ENCODE peak calls at places on chromosomes 12 and 14, in four cellular contexts. Z is GM12891, L is HepG2, C is GM12878. U is an unnamed sample.

GRCh38 chr14:59107819-59108218 is 80.6 kb upstream of the DAAM1 start:
- DNase-seq in Z (no peak), L (no peak), C (no peak), U (no peak)

GRCh38 chr14:68593806-68594536 is 198.9 kb downstream of the ZFP36L1 start:
- DNase-seq in Z (no peak), L (peak), C (no peak), U (no peak)

GRCh38 chr12:61993734-61994345 is 266.4 kb upstream of the USP15 start:
- DNase-seq in Z (no peak), L (peak), C (no peak), U (no peak)

GRCh38 chr12:55937956-55938355 is 7.0 kb downstream of the DGKA start:
- DNase-seq in Z (no peak), L (no peak), C (no peak), U (no peak)

GRCh38 chr14:91349481-91350074 is 68.0 kb downstream of the CCDC88C start:
- DNase-seq in Z (no peak), L (no peak), C (peak), U (no peak)

GRCh38 chr14:51117579-51117978 is 22.7 kb upstream of the TRIM9 start:
- DNase-seq in Z (no peak), L (no peak), C (no peak), U (no peak)

GRCh38 chr14:68569546-68569908 is 223.3 kb downstream of the ZFP36L1 start:
- DNase-seq in Z (no peak), L (no peak), C (no peak), U (no peak)

GRCh38 chr14:61099221-61099835 is 118.3 kb downstream of the SLC38A6 start:
- DNase-seq in Z (no peak), L (no peak), C (no peak), U (no peak)

GRCh38 chr14:85580536-85581165 is 50.7 kb downstream of the FLRT2 start:
- DNase-seq in Z (no peak), L (no peak), C (no peak), U (no peak)

GRCh38 chr12:121791671-121792496 is 1.6 kb downstream of the RHOF start:
- DNase-seq in Z (no peak), L (peak), C (no peak), U (no peak)

DNA sequence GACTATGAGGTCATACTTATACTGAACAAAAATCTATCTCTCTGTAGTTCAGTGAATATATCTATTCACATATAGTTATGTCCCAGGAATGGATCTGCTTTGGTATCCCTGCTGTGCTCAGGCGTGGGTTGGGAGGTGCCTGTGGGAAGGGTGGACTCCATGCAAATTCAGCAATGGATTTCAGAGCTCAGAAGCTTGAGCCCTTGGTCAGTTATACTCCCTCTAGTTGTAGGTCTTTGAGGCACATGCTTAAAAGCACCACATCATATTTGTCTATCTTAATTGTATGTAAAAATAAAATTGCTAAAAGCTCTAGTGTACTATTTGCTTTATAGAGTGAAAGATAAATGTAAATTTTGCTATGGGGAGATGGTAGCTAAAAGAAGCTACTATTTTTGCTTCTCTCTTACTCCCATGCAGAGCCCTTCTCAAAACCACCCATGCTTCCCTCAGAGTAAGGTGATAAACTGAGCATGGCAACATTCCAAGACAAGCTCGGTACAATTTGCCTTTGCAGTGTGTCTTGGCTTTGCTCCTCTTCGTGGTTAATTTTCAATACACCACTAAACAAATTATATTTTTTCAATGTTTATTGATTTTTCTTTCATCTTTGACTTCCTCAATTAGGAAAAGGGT is 54.9 kb downstream of the SLC16A7 start:
- DNase-seq in Z (no peak), L (no peak), C (no peak), U (no peak)
- TF ChIP-seq TAF1 in Z (no peak), L (no peak), C (no peak), U (no peak)

GRCh38 chr12:96421014-96421413 is 20.8 kb upstream of the CDK17 start:
- DNase-seq in Z (no peak), L (no peak), C (no peak), U (no peak)

GRCh38 chr12:96420255-96420930 is 20.2 kb upstream of the CDK17 start:
- DNase-seq in Z (no peak), L (no peak), C (no peak), U (no peak)

GRCh38 chr12:96422192-96422591 is 22.0 kb upstream of the CDK17 start:
- DNase-seq in Z (no peak), L (no peak), C (no peak), U (no peak)

GRCh38 chr12:96416033-96416790 is 16.0 kb upstream of the CDK17 start:
- DNase-seq in Z (no peak), L (peak), C (no peak), U (no peak)

DNA sequence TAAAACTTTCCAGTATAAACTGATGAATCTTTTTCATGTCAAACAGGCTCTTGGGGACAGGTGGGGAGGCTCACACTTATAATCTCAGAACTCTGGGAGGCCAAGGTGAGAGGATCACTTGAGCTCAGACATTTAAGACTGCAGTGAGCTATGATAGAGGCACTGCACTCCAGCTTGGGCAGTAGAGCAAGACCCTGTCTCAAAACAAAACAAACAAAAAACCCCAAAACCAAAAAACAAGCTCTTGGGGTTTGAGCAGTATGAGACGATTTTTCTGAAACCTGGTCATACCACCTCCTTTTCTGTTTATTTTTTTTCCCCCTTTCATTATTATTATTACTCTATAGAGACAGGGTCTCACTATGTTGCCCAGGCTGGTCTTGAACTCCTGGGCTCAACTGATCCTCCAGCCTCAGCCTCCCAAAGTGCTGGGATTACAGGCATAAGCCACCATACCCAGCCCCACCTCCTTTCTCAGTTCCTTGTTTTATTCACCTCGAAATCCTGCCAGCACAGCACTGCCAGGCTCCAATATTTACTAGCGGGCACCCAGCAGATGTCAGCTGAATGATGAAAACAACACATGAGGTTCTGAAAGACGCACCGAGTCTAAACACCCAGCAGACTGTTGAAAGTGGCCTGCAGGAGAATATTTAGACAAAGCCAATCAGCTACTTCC is 19.5 kb upstream of the CDK17 start:
- DNase-seq in Z (no peak), L (no peak), C (peak), U (no peak)
- TF ChIP-seq POLR2A in Z (no peak), L (no peak), C (no peak), U (no peak)

GRCh38 chr12:53994268-53994690 is 5.7 kb upstream of the HOXC9 start:
- DNase-seq in Z (no peak), L (peak), C (no peak), U (no peak)

GRCh38 chr12:53994691-53995310 is 5.2 kb upstream of the HOXC9 start:
- DNase-seq in Z (no peak), L (no peak), C (no peak), U (no peak)

GRCh38 chr12:53996188-53996885 is 3.6 kb upstream of the HOXC9 start:
- DNase-seq in Z (no peak), L (no peak), C (no peak), U (no peak)

GRCh38 chr12:53996886-53997217 is 3.1 kb upstream of the HOXC9 start:
- DNase-seq in Z (no peak), L (no peak), C (no peak), U (no peak)

DNA sequence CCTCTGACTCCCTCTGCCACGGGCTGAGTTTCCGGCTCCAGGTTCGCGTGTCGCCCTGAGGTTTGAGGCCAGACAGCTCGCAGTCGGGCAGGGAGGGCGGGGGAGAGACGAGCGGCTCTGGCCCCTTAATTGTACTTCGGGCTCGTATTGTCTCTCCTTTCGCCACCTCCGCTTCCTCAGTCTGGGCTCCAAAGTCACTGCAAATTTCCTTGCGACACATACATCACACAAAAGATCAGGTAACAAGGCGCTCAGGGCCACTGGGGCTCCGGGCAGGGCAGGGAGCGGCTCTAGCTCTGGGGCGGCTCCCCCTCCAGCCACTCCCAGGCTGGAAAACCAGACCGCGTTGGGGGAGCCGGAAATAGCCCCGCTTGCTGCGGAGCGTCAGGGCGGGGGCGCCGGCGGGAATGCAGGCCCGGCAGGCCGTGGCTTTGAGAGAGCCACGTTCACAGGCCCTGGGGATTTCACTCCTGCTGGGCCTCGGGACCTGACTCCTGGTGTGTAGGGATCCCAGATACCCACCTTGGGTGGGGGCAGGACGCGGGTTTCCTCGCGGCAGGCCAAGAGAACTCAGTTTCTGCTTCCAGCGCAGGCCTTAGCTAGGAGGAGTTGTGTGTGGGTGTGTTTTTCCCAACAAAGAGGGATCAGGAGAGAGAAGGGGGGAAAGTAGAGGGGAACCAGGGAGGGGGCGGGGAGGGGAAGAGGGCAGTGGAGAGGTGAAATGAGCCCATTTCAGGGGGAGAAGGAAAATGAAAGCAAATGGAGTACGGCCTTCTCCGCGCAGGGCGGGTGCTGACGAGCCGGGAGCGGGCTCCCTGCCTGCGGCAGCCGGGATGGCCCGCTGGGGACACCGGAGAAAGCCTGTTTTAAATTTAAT is 4.4 kb upstream of the HOXC9 start:
- DNase-seq in Z (no peak), L (no peak), C (no peak), U (no peak)
- TF ChIP-seq POLR2AphosphoS5 in Z (no peak), L (no peak), C (no peak), U (no peak)

GRCh38 chr12:113162102-113163029 is 12.8 kb downstream of the CFAP73 start:
- DNase-seq in Z (no peak), L (no peak), C (no peak), U (no peak)
- TF ChIP-seq TAF1 in Z (no peak), L (no peak), C (no peak), U (no peak)

GRCh38 chr12:57524814-57525614 is 2.4 kb downstream of the MBD6 start:
- DNase-seq in Z (no peak), L (no peak), C (no peak), U (no peak)

GRCh38 chr12:57525615-57526383 is 3.2 kb downstream of the MBD6 start:
- DNase-seq in Z (no peak), L (no peak), C (no peak), U (no peak)

GRCh38 chr12:57522019-57522886 is at the start of gene MBD6:
- DNase-seq in Z (peak), L (peak), C (peak), U (peak)

GRCh38 chr12:57522887-57523705 is 472 bp downstream of the MBD6 start:
- DNase-seq in Z (no peak), L (no peak), C (no peak), U (no peak)

DNA sequence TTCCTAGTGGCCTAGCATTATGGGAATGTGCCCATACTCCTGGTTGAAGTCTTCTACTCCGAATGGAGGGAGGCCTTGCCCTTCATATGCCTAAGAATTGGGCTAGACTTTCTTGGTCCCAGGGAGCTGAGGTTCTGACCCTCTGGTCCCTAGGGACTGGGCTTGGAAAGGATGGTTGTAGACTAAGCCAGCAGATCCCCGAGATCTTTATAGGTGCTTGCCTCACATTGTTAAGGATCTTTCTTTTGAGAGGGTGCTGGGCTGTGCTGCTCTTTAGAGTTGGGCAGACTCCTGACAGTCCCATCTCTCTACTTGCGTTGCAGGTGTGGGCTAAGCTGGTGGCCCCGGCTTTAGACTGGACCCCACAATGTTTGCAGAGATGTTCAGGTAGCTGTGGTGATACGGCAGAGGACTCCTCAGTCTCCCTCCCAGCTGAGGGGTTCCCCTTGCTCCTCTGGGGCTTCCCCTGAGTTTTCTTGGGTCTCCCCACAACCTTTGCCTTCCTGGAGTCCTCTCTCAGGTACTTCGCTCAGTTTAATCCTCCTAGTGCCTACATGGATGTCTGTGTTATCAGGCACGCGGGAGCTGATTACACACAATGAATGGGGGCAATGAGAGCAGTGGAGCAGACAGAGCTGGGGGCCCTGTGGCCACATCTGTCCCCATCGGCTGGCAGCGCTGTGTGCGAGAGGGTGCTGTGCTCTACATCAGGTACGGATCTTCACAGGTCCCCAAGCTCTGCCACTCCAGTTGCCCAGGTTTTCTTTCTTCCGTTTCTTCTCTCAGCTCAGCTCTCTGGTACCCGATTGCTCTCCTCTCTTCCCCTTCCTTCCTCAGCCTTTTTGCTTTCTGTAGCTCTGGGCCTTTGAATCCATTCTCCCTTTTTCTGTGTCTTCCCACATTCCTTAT is 1.3 kb downstream of the MBD6 start:
- DNase-seq in Z (no peak), L (no peak), C (no peak), U (no peak)
- TF ChIP-seq POLR2A in Z (no peak), L (no peak), C (no peak), U (no peak)

U was measured in GM12892.